ENCODE peak calls at places on chromosomes 1 and 21, in five cellular contexts. W, F, P, L and X are unnamed samples.

GRCh38 chr1:86695400-86695799 is 9.0 kb upstream of the SH3GLB1 start:
- DNase-seq in W (peak), F (no peak), P (no peak), L (no peak), X (peak)

GRCh38 chr1:172451002-172451443 is 7.2 kb upstream of the PIGC start:
- DNase-seq in W (peak), F (peak), P (no peak), L (peak), X (peak)

GRCh38 chr1:84669831-84670230 is 20.4 kb downstream of the SSX2IP start:
- DNase-seq in W (no peak), F (peak), P (no peak), L (peak), X (no peak)

GRCh38 chr1:187551061-187551460 is 722.3 kb downstream of the PLA2G4A start:
- DNase-seq in W (no peak), F (no peak), P (no peak), L (no peak), X (no peak)

GRCh38 chr1:23196627-23197328 is 20.5 kb downstream of the HTR1D start:
- DNase-seq in W (peak), F (peak), P (no peak), L (peak), X (peak)

GRCh38 chr1:83026745-83027144 is 972.2 kb downstream of the TTLL7 start:
- DNase-seq in W (peak), F (no peak), P (no peak), L (peak), X (no peak)

GRCh38 chr1:156898151-156898550 is 4.6 kb downstream of the PEAR1 start:
- DNase-seq in W (peak), F (no peak), P (no peak), L (peak), X (peak)

GRCh38 chr1:204545881-204546280 is 29.7 kb downstream of the MDM4 start:
- DNase-seq in W (no peak), F (no peak), P (no peak), L (peak), X (no peak)

GRCh38 chr1:85297855-85298629 is 21.6 kb upstream of the BCL10 start:
- DNase-seq in W (peak), F (no peak), P (no peak), L (peak), X (peak)

GRCh38 chr1:61237659-61238370 is 155.5 kb downstream of the NFIA start:
- DNase-seq in W (peak), F (no peak), P (no peak), L (no peak), X (no peak)

GRCh38 chr1:33710989-33711388 is 152.9 kb upstream of the HMGB4 start:
- DNase-seq in W (no peak), F (peak), P (no peak), L (no peak), X (no peak)

GRCh38 chr1:207004931-207005830 is 27.4 kb downstream of the C1orf116 start:
- DNase-seq in W (peak), F (peak), P (peak), L (peak), X (peak)

GRCh38 chr1:6352138-6352563 is 41.4 kb downstream of the ACOT7 start:
- DNase-seq in W (peak), F (peak), P (no peak), L (no peak), X (no peak)

GRCh38 chr1:10724948-10725852 is 71.2 kb downstream of the CASZ1 start:
- DNase-seq in W (peak), F (no peak), P (no peak), L (peak), X (no peak)

GRCh38 chr1:34640654-34641401 is 114.0 kb upstream of the GJB5 start:
- DNase-seq in W (no peak), F (no peak), P (no peak), L (no peak), X (no peak)

GRCh38 chr1:7447093-7447492 is 324.0 kb upstream of the VAMP3 start:
- DNase-seq in W (no peak), F (no peak), P (no peak), L (no peak), X (no peak)

GRCh38 chr1:16348414-16349182 is 3.7 kb downstream of the FBXO42 start:
- DNase-seq in W (peak), F (peak), P (no peak), L (peak), X (peak)

GRCh38 chr1:205240569-205240968 is 12.8 kb downstream of the TMCC2 start:
- DNase-seq in W (no peak), F (no peak), P (no peak), L (no peak), X (no peak)

GRCh38 chr1:9689011-9689706 is 37.6 kb downstream of the PIK3CD start:
- DNase-seq in W (peak), F (peak), P (no peak), L (peak), X (peak)

GRCh38 chr21:25485914-25486313 is 121.4 kb downstream of the MRPL39 start:
- DNase-seq in W (no peak), F (no peak), P (no peak), L (no peak), X (no peak)

GRCh38 chr1:199152676-199153075 is 513.8 kb downstream of the PTPRC start:
- DNase-seq in W (no peak), F (no peak), P (no peak), L (no peak), X (no peak)
- H3K9ac ChIP-seq in W (no peak), F (no peak), P (no peak), L (no peak), X (no peak)

GRCh38 chr1:114668373-114668772 is 1.5 kb downstream of the DENND2C start:
- DNase-seq in W (no peak), F (no peak), P (no peak), L (no peak), X (no peak)
- H3K9ac ChIP-seq in W (no peak), F (no peak), P (no peak), L (no peak), X (no peak)

DNA sequence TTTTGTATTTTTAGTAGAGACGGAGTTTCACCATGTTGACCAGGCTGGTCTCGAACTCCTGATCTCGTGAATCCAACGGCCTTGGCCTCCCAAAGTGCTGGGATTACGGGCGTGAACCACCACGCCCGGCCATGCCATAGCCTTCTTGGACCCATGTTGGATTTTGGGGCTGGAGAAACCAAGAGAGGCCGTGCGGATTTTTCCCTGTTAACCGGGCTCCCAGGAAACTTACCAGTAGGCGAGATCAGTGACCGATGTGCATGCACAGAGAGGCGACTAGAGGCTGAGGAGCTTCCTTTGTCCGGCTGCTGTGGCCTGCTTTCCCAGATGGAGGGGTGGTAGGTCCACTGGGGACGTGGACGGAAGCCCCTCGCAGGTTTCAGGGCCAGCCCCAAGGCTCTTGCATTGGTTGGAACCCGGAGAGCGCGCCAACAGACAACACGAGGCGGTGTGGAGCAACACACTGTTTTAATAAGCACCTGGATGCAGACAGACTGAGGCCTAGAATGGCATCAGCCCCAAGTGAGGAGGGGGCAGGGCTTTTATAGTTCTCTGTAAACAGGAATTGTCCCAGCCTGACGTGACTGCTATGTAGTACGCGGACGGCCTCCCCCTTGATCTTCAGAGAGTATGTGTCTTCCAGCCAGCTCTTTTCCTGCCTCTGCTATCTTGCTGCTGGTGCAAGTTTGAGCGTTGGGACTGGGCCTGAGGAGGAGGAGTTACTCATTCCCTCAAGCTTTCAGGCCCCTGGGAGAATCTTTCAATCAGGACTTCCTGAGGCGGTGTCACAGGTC is at the start of gene ERVH48-1:
- DNase-seq in W (no peak), F (peak), P (no peak), L (no peak), X (no peak)
- H3K9ac ChIP-seq in W (no peak), F (no peak), P (peak), L (no peak), X (no peak)

GRCh38 chr1:223715710-223716103 is 3.4 kb downstream of the CAPN2 start:
- DNase-seq in W (no peak), F (no peak), P (no peak), L (no peak), X (no peak)
- H3K9ac ChIP-seq in W (peak), F (no peak), P (no peak), L (peak), X (peak)

GRCh38 chr1:153697873-153698647 is 19.6 kb downstream of the NPR1 start:
- DNase-seq in W (no peak), F (peak), P (no peak), L (no peak), X (peak)
- H3K9ac ChIP-seq in W (no peak), F (no peak), P (peak), L (peak), X (peak)

DNA sequence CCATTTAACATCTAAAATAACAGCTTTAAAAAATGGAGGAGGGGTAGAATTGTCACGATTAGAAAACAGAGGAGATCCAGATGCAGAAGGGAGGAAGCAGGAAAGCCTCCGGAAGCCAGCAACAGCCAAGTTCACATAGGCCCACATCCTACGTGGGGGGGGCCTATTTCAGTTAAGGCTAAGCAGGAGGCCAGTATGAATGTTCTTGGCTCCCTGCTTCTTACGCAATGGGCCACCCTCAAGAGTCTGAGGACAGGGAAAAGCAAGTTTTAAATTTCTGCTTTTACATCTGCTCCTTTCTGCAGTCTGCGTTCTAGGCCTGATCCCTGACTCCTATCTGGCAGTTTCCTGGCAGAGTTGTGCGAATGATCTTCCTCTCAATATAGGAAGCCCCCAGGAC is 30.6 kb downstream of the RABIF start:
- DNase-seq in W (no peak), F (no peak), P (no peak), L (peak), X (peak)
- H3K9ac ChIP-seq in W (no peak), F (no peak), P (no peak), L (peak), X (no peak)

GRCh38 chr1:245542365-245542764 is 387.6 kb downstream of the KIF26B start:
- DNase-seq in W (no peak), F (no peak), P (no peak), L (no peak), X (no peak)

GRCh38 chr1:245541389-245541788 is 386.6 kb downstream of the KIF26B start:
- DNase-seq in W (peak), F (no peak), P (no peak), L (no peak), X (no peak)

GRCh38 chr1:245538671-245539070 is 383.9 kb downstream of the KIF26B start:
- DNase-seq in W (no peak), F (peak), P (no peak), L (no peak), X (no peak)

DNA sequence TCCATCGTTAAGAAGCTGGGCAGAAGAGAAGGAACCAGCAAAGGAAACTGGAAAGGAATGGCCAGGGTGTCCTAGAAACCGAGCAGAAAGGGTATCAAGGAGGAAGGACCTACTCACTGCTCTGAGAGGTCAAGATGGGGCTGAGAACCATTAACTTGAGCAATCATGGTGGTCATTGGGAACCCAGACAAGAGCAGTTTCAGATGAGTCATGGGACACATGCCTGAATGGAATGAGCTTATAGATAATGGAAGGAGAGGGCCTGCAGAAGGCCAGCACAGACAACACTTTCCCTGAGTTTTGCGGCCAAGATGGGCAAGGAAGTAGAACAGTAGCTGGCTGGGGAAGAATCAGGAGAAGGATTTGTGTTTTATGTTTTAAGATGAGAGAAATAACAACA is 383.2 kb downstream of the KIF26B start:
- DNase-seq in W (no peak), F (no peak), P (no peak), L (peak), X (no peak)
- H3K9ac ChIP-seq in W (no peak), F (no peak), P (no peak), L (no peak), X (no peak)

GRCh38 chr1:221725683-221726330 is 16.1 kb downstream of the DUSP10 start:
- DNase-seq in W (peak), F (no peak), P (no peak), L (no peak), X (no peak)
- H3K9ac ChIP-seq in W (no peak), F (no peak), P (no peak), L (peak), X (no peak)

GRCh38 chr1:45545553-45546310 is 4.9 kb upstream of the AKR1A1 start:
- DNase-seq in W (no peak), F (peak), P (no peak), L (no peak), X (no peak)

GRCh38 chr1:45545019-45545493 is 5.6 kb upstream of the AKR1A1 start:
- DNase-seq in W (peak), F (peak), P (no peak), L (no peak), X (peak)

GRCh38 chr1:45542591-45542990 is 8.0 kb upstream of the AKR1A1 start:
- DNase-seq in W (no peak), F (peak), P (no peak), L (no peak), X (no peak)

GRCh38 chr1:45543599-45544417 is 6.8 kb upstream of the AKR1A1 start:
- DNase-seq in W (no peak), F (peak), P (no peak), L (no peak), X (peak)

GRCh38 chr1:45544530-45544929 is 6.1 kb upstream of the AKR1A1 start:
- DNase-seq in W (no peak), F (no peak), P (no peak), L (no peak), X (no peak)
- H3K9ac ChIP-seq in W (no peak), F (no peak), P (no peak), L (no peak), X (no peak)

GRCh38 chr1:53321776-53322602 is 5.9 kb downstream of the LRP8 start:
- DNase-seq in W (no peak), F (no peak), P (no peak), L (no peak), X (no peak)

GRCh38 chr1:53321366-53321765 is 6.5 kb downstream of the LRP8 start:
- DNase-seq in W (no peak), F (no peak), P (peak), L (no peak), X (peak)

GRCh38 chr1:53324728-53325297 is 3.1 kb downstream of the LRP8 start:
- DNase-seq in W (no peak), F (no peak), P (no peak), L (no peak), X (no peak)

GRCh38 chr1:53324321-53324720 is 3.5 kb downstream of the LRP8 start:
- DNase-seq in W (no peak), F (no peak), P (no peak), L (no peak), X (no peak)

GRCh38 chr1:53323316-53323715 is 4.6 kb downstream of the LRP8 start:
- DNase-seq in W (no peak), F (no peak), P (no peak), L (no peak), X (no peak)
- H3K9ac ChIP-seq in W (no peak), F (no peak), P (no peak), L (no peak), X (no peak)